ENCODE peak calls at places on chromosomes 12 and 14, in four cellular contexts. One of them, this sample, is unnamed.

GRCh38 chr14:34425095-34425851 is 36.8 kb downstream of the SPTSSA start:
- DNase-seq in T-helper 2 cell: no peak
- DNase-seq in psoas muscle: no peak
- DNase-seq in CD4-positive, alpha-beta T cell: no peak
- DNase-seq in this sample: no peak

GRCh38 chr12:31521972-31522371 is 69.0 kb downstream of the DENND5B start:
- DNase-seq in T-helper 2 cell: no peak
- DNase-seq in CD4-positive, alpha-beta T cell: no peak
- DNase-seq in psoas muscle: no peak
- DNase-seq in this sample: no peak

GRCh38 chr12:28507055-28507454 is 316.8 kb downstream of the CCDC91 start:
- DNase-seq in CD4-positive, alpha-beta T cell: no peak
- DNase-seq in psoas muscle: no peak
- DNase-seq in T-helper 2 cell: no peak
- DNase-seq in this sample: no peak

GRCh38 chr12:120141336-120141735 is 24.8 kb upstream of the RAB35 start:
- DNase-seq in psoas muscle: no peak
- DNase-seq in T-helper 2 cell: no peak
- DNase-seq in CD4-positive, alpha-beta T cell: no peak
- DNase-seq in this sample: no peak

GRCh38 chr14:61074852-61075251 is 93.8 kb downstream of the SLC38A6 start:
- DNase-seq in CD4-positive, alpha-beta T cell: no peak
- DNase-seq in T-helper 2 cell: no peak
- DNase-seq in psoas muscle: no peak
- DNase-seq in this sample: no peak

GRCh38 chr14:23865502-23865901 is 88.1 kb upstream of the DHRS4 start:
- DNase-seq in T-helper 2 cell: no peak
- DNase-seq in psoas muscle: no peak
- DNase-seq in CD4-positive, alpha-beta T cell: no peak
- DNase-seq in this sample: no peak

GRCh38 chr12:46617167-46617566 is 208.6 kb downstream of the SLC38A4 start:
- DNase-seq in psoas muscle: peak; percentile 56
- DNase-seq in CD4-positive, alpha-beta T cell: no peak
- DNase-seq in T-helper 2 cell: no peak
- DNase-seq in this sample: no peak

GRCh38 chr12:93429852-93430251 is 11.9 kb downstream of the UBE2N start:
- DNase-seq in CD4-positive, alpha-beta T cell: no peak
- DNase-seq in T-helper 2 cell: no peak
- DNase-seq in psoas muscle: no peak
- DNase-seq in this sample: no peak

GRCh38 chr12:14417717-14418116 is 52.2 kb downstream of the ATF7IP start:
- DNase-seq in T-helper 2 cell: peak; percentile 59
- DNase-seq in psoas muscle: peak; percentile 67
- DNase-seq in CD4-positive, alpha-beta T cell: peak; percentile 66
- DNase-seq in this sample: peak; percentile 5

GRCh38 chr12:79295572-79295971 is 395.2 kb downstream of the PAWR start:
- DNase-seq in psoas muscle: no peak
- DNase-seq in CD4-positive, alpha-beta T cell: no peak
- DNase-seq in T-helper 2 cell: no peak
- DNase-seq in this sample: no peak

GRCh38 chr12:122005252-122005651 is 16.4 kb upstream of the BCL7A start:
- DNase-seq in T-helper 2 cell: no peak
- DNase-seq in CD4-positive, alpha-beta T cell: no peak
- DNase-seq in psoas muscle: no peak
- DNase-seq in this sample: no peak

GRCh38 chr12:78088391-78088832 is 257.7 kb downstream of the NAV3 start:
- DNase-seq in psoas muscle: no peak
- DNase-seq in CD4-positive, alpha-beta T cell: no peak
- DNase-seq in T-helper 2 cell: no peak
- DNase-seq in this sample: no peak

GRCh38 chr12:124716208-124717141 is 147.2 kb downstream of the SCARB1 start:
- DNase-seq in CD4-positive, alpha-beta T cell: no peak
- DNase-seq in T-helper 2 cell: no peak
- DNase-seq in psoas muscle: no peak
- DNase-seq in this sample: no peak

This sample was measured in C1 segment of cervical spinal cord.